ENCODE peak calls at places on chromosomes 11 and 22, in five cellular contexts. G, X, R, D and A are unnamed samples.

GRCh38 chr22:25843660-25844275 is 101.8 kb downstream of the MYO18B start:
- DNase-seq in G (no peak), X (no peak), R (no peak), D (no peak), A (no peak)

GRCh38 chr22:49934144-49934890 is 15.9 kb downstream of the CRELD2 start:
- DNase-seq in G (no peak), X (peak; percentile 47), R (no peak), D (no peak), A (peak; percentile 75)

GRCh38 chr22:38203090-38203810 is 1.5 kb downstream of the MAFF start:
- DNase-seq in G (peak; percentile 86), X (no peak), R (peak; percentile 73), D (no peak), A (peak; percentile 84)

GRCh38 chr22:25064894-25065560 is 112.5 kb downstream of the KIAA1671 start:
- DNase-seq in G (no peak), X (no peak), R (no peak), D (no peak), A (no peak)

GRCh38 chr11:133968300-133968699 is 11.5 kb upstream of the IGSF9B start:
- DNase-seq in G (no peak), X (no peak), R (peak; percentile 85), D (peak; percentile 61), A (no peak)

GRCh38 chr11:109972181-109972715 is 120.9 kb upstream of the ZC3H12C start:
- DNase-seq in G (no peak), X (no peak), R (no peak), D (no peak), A (no peak)

GRCh38 chr11:116166788-116167465 is 605.9 kb downstream of the BUD13 start:
- DNase-seq in G (no peak), X (no peak), R (no peak), D (no peak), A (no peak)

GRCh38 chr22:42991010-42991651 is 23.8 kb downstream of the PACSIN2 start:
- DNase-seq in G (no peak), X (peak; percentile 72), R (no peak), D (no peak), A (peak; percentile 53)

GRCh38 chr11:63132985-63133775 is 10.8 kb downstream of the SLC22A24 start:
- DNase-seq in G (no peak), X (no peak), R (no peak), D (no peak), A (no peak)

GRCh38 chr11:22221143-22221542 is 28.3 kb downstream of the ANO5 start:
- DNase-seq in G (no peak), X (no peak), R (no peak), D (no peak), A (no peak)

GRCh38 chr11:126547161-126547560 is 191.7 kb downstream of the ST3GAL4 start:
- DNase-seq in G (no peak), X (peak; percentile 92), R (no peak), D (no peak), A (no peak)